ENCODE peak calls at places on chromosomes 12 and 14, in nine cellular contexts. Q is MG63; O is ELF-1; F is cardiac fibroblast; S is ACHN; D is left cardiac atrium; U is stimulated activated CD4-positive, alpha-beta T cell treated with anti-CD3 and anti-CD28 coated beads, Interleukin-1b, Interleukin-23, amount 100 ng/mL, for 1 hour; R is GM18507; C is HTR-8/SVneo. M is an unnamed sample.

GRCh38 chr14:92902726-92903125 is 20.2 kb upstream of the CHGA start:
- DNase-seq in R (no peak), S (no peak), D (no peak), U (no peak), F (no peak), O (no peak), C (no peak), Q (no peak), M (no peak)

GRCh38 chr14:30227436-30227835 is 299.8 kb upstream of the PRKD1 start:
- DNase-seq in U (no peak), S (no peak), Q (no peak), C (no peak), R (no peak), F (peak), O (no peak), D (no peak), M (no peak)

GRCh38 chr12:62625238-62625637 is 158.6 kb downstream of the MON2 start:
- DNase-seq in R (no peak), O (no peak), C (no peak), D (peak), Q (no peak), S (peak), U (no peak), F (peak), M (no peak)

GRCh38 chr14:101600336-101600890 is 39.1 kb downstream of the DIO3 start:
- DNase-seq in R (no peak), Q (no peak), D (no peak), U (no peak), C (no peak), O (no peak), S (no peak), F (no peak), M (no peak)

GRCh38 chr12:71431991-71432390 is 7.6 kb upstream of the LGR5 start:
- DNase-seq in R (no peak), Q (no peak), D (no peak), C (no peak), F (no peak), U (no peak), S (no peak), O (no peak), M (no peak)

GRCh38 chr12:110550981-110551380 is 32.1 kb downstream of the PPTC7 start:
- DNase-seq in C (no peak), U (no peak), R (no peak), Q (no peak), D (no peak), S (no peak), O (no peak), F (no peak), M (no peak)

GRCh38 chr12:108862588-108862959 is 5.2 kb upstream of the SSH1 start:
- DNase-seq in O (no peak), Q (no peak), R (no peak), D (no peak), C (no peak), F (no peak), U (no peak), S (no peak), M (no peak)

GRCh38 chr12:42260518-42260917 is 22.5 kb upstream of the YAF2 start:
- DNase-seq in U (no peak), S (no peak), O (no peak), D (no peak), C (no peak), Q (no peak), R (no peak), F (no peak), M (no peak)

GRCh38 chr12:125544979-125545378 is 479.7 kb downstream of the AACS start:
- DNase-seq in D (no peak), F (no peak), U (no peak), Q (peak), O (no peak), S (no peak), C (no peak), R (no peak), M (no peak)

GRCh38 chr12:103806807-103807206 is 34.2 kb downstream of the NT5DC3 start:
- DNase-seq in O (no peak), Q (peak), U (no peak), R (no peak), D (no peak), S (no peak), C (no peak), F (peak), M (no peak)